ENCODE peak calls at places on chromosomes 2 and 18, in nine cellular contexts. I is A172; W is fibroblast of pulmonary artery; E is transverse colon; T is progenitor cell of endocrine pancreas; D is C1 segment of cervical spinal cord; B is ovary; M is stimulated activated CD4-positive, alpha-beta T cell treated with anti-CD3 and anti-CD28 coated beads, Interleukin-4, amount 100 ng/mL, for 48 hours; Z is foreskin melanocyte. Q is an unnamed sample.

GRCh38 chr2:120746179-120746549 is 10.5 kb downstream of the GLI2 start:
- DNase-seq in Z (no peak), D (no peak), B (no peak), T (no peak), E (no peak), I (no peak), W (no peak), M (no peak), Q (no peak)

GRCh38 chr2:25324905-25325592 is 16.7 kb downstream of the DNMT3A start:
- DNase-seq in M (no peak), W (peak; percentile 39), T (no peak), Z (no peak), B (peak; percentile 75), D (no peak), E (no peak), I (peak; percentile 77), Q (no peak)

GRCh38 chr2:77228379-77228778 is 293.8 kb downstream of the LRRTM4 start:
- DNase-seq in E (no peak), W (peak; percentile 3), M (no peak), Z (peak; percentile 2), B (no peak), T (no peak), D (no peak), I (peak; percentile 13), Q (no peak)

GRCh38 chr2:72989770-72990556 is 72.6 kb downstream of the EMX1 start:
- DNase-seq in Z (no peak), E (peak; percentile 3), I (no peak), D (no peak), W (peak; percentile 5), M (no peak), B (peak; percentile 66), T (no peak), Q (no peak)

GRCh38 chr2:69977208-69977607 is 15.8 kb upstream of the ASPRV1 start:
- DNase-seq in W (no peak), T (no peak), D (no peak), E (no peak), M (no peak), B (no peak), Z (no peak), I (no peak), Q (no peak)

GRCh38 chr2:70095833-70096670 is 8.8 kb downstream of the PCBP1 start:
- DNase-seq in I (no peak), B (no peak), T (no peak), Z (no peak), D (no peak), E (no peak), W (no peak), M (no peak), Q (no peak)

GRCh38 chr2:240957656-240958365 is 40.6 kb upstream of the SNED1 start:
- DNase-seq in D (peak; percentile 13), I (no peak), M (no peak), T (peak; percentile 8), Z (no peak), W (no peak), B (peak; percentile 82), E (no peak), Q (no peak)

GRCh38 chr2:72112981-72113846 is 34.4 kb downstream of the CYP26B1 start:
- DNase-seq in T (no peak), W (no peak), M (no peak), D (no peak), B (no peak), E (no peak), Z (no peak), I (peak; percentile 8), Q (no peak)

GRCh38 chr18:44464401-44465185 is 216.1 kb upstream of the SETBP1 start:
- DNase-seq in B (no peak), W (peak; percentile 14), M (no peak), Z (peak; percentile 86), D (no peak), I (no peak), T (no peak), E (no peak), Q (no peak)